ENCODE peak calls at places on chromosomes 16 and 17, in nine cellular contexts. One of them, this sample, is unnamed.
A peak's percentile ranks its signal among the peaks of the same experiment; 100 is the strongest.

GRCh38 chr16:46658925-46659324 is 30.1 kb downstream of the VPS35 start:
- DNase-seq in activated naive CD8-positive, alpha-beta T cell treated with anti-CD3 and anti-CD28 coated beads, Interleukin-2, amount 50 U/mL, for 24 hours: peak; percentile 33
- DNase-seq in adrenal gland: peak; percentile 40
- DNase-seq in T-helper 9 cell: no peak
- DNase-seq in transverse colon: peak; percentile 12
- DNase-seq in left colon: peak; percentile 39
- DNase-seq in GM12865: peak; percentile 91
- DNase-seq in T-helper 2 cell: peak; percentile 46
- DNase-seq in effector memory CD8-positive, alpha-beta T cell: no peak
- DNase-seq in this sample: no peak

GRCh38 chr17:13212861-13213260 is 195.0 kb upstream of the ELAC2 start:
- DNase-seq in activated naive CD8-positive, alpha-beta T cell treated with anti-CD3 and anti-CD28 coated beads, Interleukin-2, amount 50 U/mL, for 24 hours: no peak
- DNase-seq in adrenal gland: no peak
- DNase-seq in T-helper 9 cell: no peak
- DNase-seq in transverse colon: no peak
- DNase-seq in left colon: no peak
- DNase-seq in GM12865: no peak
- DNase-seq in T-helper 2 cell: no peak
- DNase-seq in effector memory CD8-positive, alpha-beta T cell: no peak
- DNase-seq in this sample: no peak

GRCh38 chr17:11369570-11369969 is 128.6 kb downstream of the SHISA6 start:
- DNase-seq in activated naive CD8-positive, alpha-beta T cell treated with anti-CD3 and anti-CD28 coated beads, Interleukin-2, amount 50 U/mL, for 24 hours: no peak
- DNase-seq in adrenal gland: no peak
- DNase-seq in T-helper 9 cell: no peak
- DNase-seq in transverse colon: no peak
- DNase-seq in left colon: no peak
- DNase-seq in GM12865: no peak
- DNase-seq in T-helper 2 cell: no peak
- DNase-seq in effector memory CD8-positive, alpha-beta T cell: no peak
- DNase-seq in this sample: no peak

GRCh38 chr16:49704586-49705155 is 151.2 kb downstream of the ZNF423 start:
- DNase-seq in activated naive CD8-positive, alpha-beta T cell treated with anti-CD3 and anti-CD28 coated beads, Interleukin-2, amount 50 U/mL, for 24 hours: no peak
- DNase-seq in adrenal gland: no peak
- DNase-seq in T-helper 9 cell: no peak
- DNase-seq in transverse colon: no peak
- DNase-seq in left colon: no peak
- DNase-seq in GM12865: peak; percentile 50
- DNase-seq in T-helper 2 cell: no peak
- DNase-seq in effector memory CD8-positive, alpha-beta T cell: no peak
- DNase-seq in this sample: no peak

GRCh38 chr16:86611517-86611840 is 33.1 kb downstream of the FOXL1 start:
- DNase-seq in activated naive CD8-positive, alpha-beta T cell treated with anti-CD3 and anti-CD28 coated beads, Interleukin-2, amount 50 U/mL, for 24 hours: no peak
- DNase-seq in adrenal gland: peak; percentile 33
- DNase-seq in T-helper 9 cell: no peak
- DNase-seq in transverse colon: no peak
- DNase-seq in left colon: no peak
- DNase-seq in GM12865: no peak
- DNase-seq in T-helper 2 cell: no peak
- DNase-seq in effector memory CD8-positive, alpha-beta T cell: no peak
- DNase-seq in this sample: peak; percentile 30

GRCh38 chr16:50928065-50928464 is 186.2 kb downstream of the CYLD start:
- DNase-seq in activated naive CD8-positive, alpha-beta T cell treated with anti-CD3 and anti-CD28 coated beads, Interleukin-2, amount 50 U/mL, for 24 hours: no peak
- DNase-seq in adrenal gland: no peak
- DNase-seq in T-helper 9 cell: no peak
- DNase-seq in transverse colon: no peak
- DNase-seq in left colon: no peak
- DNase-seq in GM12865: no peak
- DNase-seq in T-helper 2 cell: no peak
- DNase-seq in effector memory CD8-positive, alpha-beta T cell: no peak
- DNase-seq in this sample: no peak

GRCh38 chr17:41707803-41708669 is 4.1 kb upstream of the GAST start:
- DNase-seq in activated naive CD8-positive, alpha-beta T cell treated with anti-CD3 and anti-CD28 coated beads, Interleukin-2, amount 50 U/mL, for 24 hours: no peak
- DNase-seq in adrenal gland: no peak
- DNase-seq in T-helper 9 cell: no peak
- DNase-seq in transverse colon: no peak
- DNase-seq in left colon: no peak
- DNase-seq in GM12865: no peak
- DNase-seq in T-helper 2 cell: no peak
- DNase-seq in effector memory CD8-positive, alpha-beta T cell: no peak
- DNase-seq in this sample: no peak

GRCh38 chr16:50464325-50465290 is 83.6 kb upstream of the NKD1 start:
- DNase-seq in activated naive CD8-positive, alpha-beta T cell treated with anti-CD3 and anti-CD28 coated beads, Interleukin-2, amount 50 U/mL, for 24 hours: no peak
- DNase-seq in adrenal gland: no peak
- DNase-seq in T-helper 9 cell: no peak
- DNase-seq in transverse colon: no peak
- DNase-seq in left colon: no peak
- DNase-seq in GM12865: no peak
- DNase-seq in T-helper 2 cell: no peak
- DNase-seq in effector memory CD8-positive, alpha-beta T cell: no peak
- DNase-seq in this sample: no peak

GRCh38 chr16:51807551-51807950 is 656.5 kb upstream of the SALL1 start:
- DNase-seq in activated naive CD8-positive, alpha-beta T cell treated with anti-CD3 and anti-CD28 coated beads, Interleukin-2, amount 50 U/mL, for 24 hours: no peak
- DNase-seq in adrenal gland: no peak
- DNase-seq in T-helper 9 cell: no peak
- DNase-seq in transverse colon: no peak
- DNase-seq in left colon: no peak
- DNase-seq in GM12865: no peak
- DNase-seq in T-helper 2 cell: no peak
- DNase-seq in effector memory CD8-positive, alpha-beta T cell: no peak
- DNase-seq in this sample: no peak